ENCODE peak calls at places on chromosomes 11 and 22, in five cellular contexts. O, C, B, I and X are unnamed samples.

GRCh38 chr11:12599408-12600143 is 74.6 kb upstream of the TEAD1 start:
- DNase-seq in O (peak; percentile 46), C (peak; percentile 43), B (peak; percentile 25), I (peak; percentile 52), X (peak; percentile 92)

GRCh38 chr11:111310088-111310487 is 11.7 kb downstream of the POU2AF3 start:
- DNase-seq in O (no peak), C (no peak), B (no peak), I (no peak), X (peak; percentile 56)

GRCh38 chr22:11628651-11629511 is 3899.1 kb upstream of the OR11H1 start:
- DNase-seq in O (no peak), C (no peak), B (no peak), I (no peak), X (no peak)

GRCh38 chr11:65779919-65780769 is 632 bp downstream of the AP5B1 start:
- DNase-seq in O (peak; percentile 87), C (peak; percentile 70), B (peak; percentile 74), I (peak; percentile 65), X (peak; percentile 52)

GRCh38 chr22:19843107-19843856 is 11.4 kb downstream of the GNB1L start:
- DNase-seq in O (no peak), C (no peak), B (no peak), I (no peak), X (peak; percentile 81)

GRCh38 chr11:5288912-5289525 is 12.7 kb downstream of the OR51B4 start:
- DNase-seq in O (no peak), C (no peak), B (no peak), I (no peak), X (no peak)

GRCh38 chr11:69483696-69484426 is 2.4 kb downstream of the LINC01488 start:
- DNase-seq in O (no peak), C (no peak), B (peak; percentile 3), I (no peak), X (no peak)

GRCh38 chr22:19042285-19043110 is 79.7 kb downstream of the DGCR2 start:
- DNase-seq in O (no peak), C (no peak), B (no peak), I (peak; percentile 8), X (no peak)

GRCh38 chr11:47378011-47378835 is at the start of gene SPI1:
- DNase-seq in O (no peak), C (no peak), B (peak; percentile 39), I (no peak), X (no peak)

GRCh38 chr22:45577746-45578523 is 75.3 kb downstream of the FBLN1 start:
- DNase-seq in O (peak; percentile 81), C (peak; percentile 73), B (peak; percentile 84), I (peak; percentile 84), X (peak; percentile 85)

GRCh38 chr22:39559456-39560105 is 11.0 kb upstream of the CACNA1I start:
- DNase-seq in O (peak; percentile 48), C (peak; percentile 54), B (no peak), I (no peak), X (no peak)

GRCh38 chr11:47271961-47272661 is 2.2 kb downstream of the MADD start:
- DNase-seq in O (no peak), C (no peak), B (peak; percentile 27), I (no peak), X (peak; percentile 43)

GRCh38 chr22:39543095-39543494 is 10.5 kb upstream of the RPS19BP1 start:
- DNase-seq in O (no peak), C (peak; percentile 30), B (no peak), I (no peak), X (peak; percentile 88)

GRCh38 chr22:26891431-26891830 is 234.0 kb downstream of the MIAT start:
- DNase-seq in O (no peak), C (peak; percentile 64), B (no peak), I (no peak), X (no peak)

GRCh38 chr22:37697540-37697835 is 640 bp downstream of the TRIOBP start:
- DNase-seq in O (no peak), C (no peak), B (no peak), I (no peak), X (no peak)

GRCh38 chr11:83816572-83817187 is 530.5 kb upstream of the CCDC90B start:
- DNase-seq in O (peak; percentile 11), C (peak; percentile 8), B (no peak), I (no peak), X (peak; percentile 43)

GRCh38 chr22:24055283-24055682 is 44.2 kb downstream of the CABIN1 start:
- DNase-seq in O (no peak), C (no peak), B (no peak), I (no peak), X (no peak)